ENCODE peak calls at places on chromosomes 3 and 15, in four cellular contexts. Q is upper lobe of left lung, L is fibroblast of lung, K is AG10803. Y is an unnamed sample.

GRCh38 chr3:141455603-141456327 is 31.1 kb upstream of the RASA2 start:
- DNase-seq in Q (peak; percentile 54), L (no peak), K (peak; percentile 76), Y (no peak)

GRCh38 chr15:66097151-66098018 is 156.2 kb downstream of the MEGF11 start:
- DNase-seq in Q (no peak), L (no peak), K (no peak), Y (no peak)

GRCh38 chr3:61299343-61299742 is 48.1 kb upstream of the FHIT start:
- DNase-seq in Q (no peak), L (no peak), K (no peak), Y (no peak)

GRCh38 chr15:42011074-42011473 is 9.8 kb downstream of the PLA2G4E start:
- DNase-seq in Q (no peak), L (no peak), K (no peak), Y (no peak)

GRCh38 chr3:9347887-9348286 is 15.0 kb upstream of the THUMPD3 start:
- DNase-seq in Q (no peak), L (peak; percentile 97), K (peak; percentile 92), Y (no peak)

GRCh38 chr3:40192628-40193027 is 116.9 kb upstream of the EIF1B start:
- DNase-seq in Q (no peak), L (no peak), K (no peak), Y (no peak)

GRCh38 chr3:172029425-172030128 is 9.8 kb upstream of the FNDC3B start:
- DNase-seq in Q (no peak), L (no peak), K (no peak), Y (no peak)

GRCh38 chr15:28975766-28976179 is 90.0 kb downstream of the APBA2 start:
- DNase-seq in Q (no peak), L (peak; percentile 43), K (peak; percentile 6), Y (no peak)

GRCh38 chr15:88769161-88769971 is 33.9 kb upstream of the ACAN start:
- DNase-seq in Q (peak; percentile 64), L (peak; percentile 32), K (peak; percentile 6), Y (no peak)

GRCh38 chr15:85754993-85755392 is 39.7 kb downstream of the KLHL25 start:
- DNase-seq in Q (no peak), L (no peak), K (peak; percentile 38), Y (no peak)

DNA sequence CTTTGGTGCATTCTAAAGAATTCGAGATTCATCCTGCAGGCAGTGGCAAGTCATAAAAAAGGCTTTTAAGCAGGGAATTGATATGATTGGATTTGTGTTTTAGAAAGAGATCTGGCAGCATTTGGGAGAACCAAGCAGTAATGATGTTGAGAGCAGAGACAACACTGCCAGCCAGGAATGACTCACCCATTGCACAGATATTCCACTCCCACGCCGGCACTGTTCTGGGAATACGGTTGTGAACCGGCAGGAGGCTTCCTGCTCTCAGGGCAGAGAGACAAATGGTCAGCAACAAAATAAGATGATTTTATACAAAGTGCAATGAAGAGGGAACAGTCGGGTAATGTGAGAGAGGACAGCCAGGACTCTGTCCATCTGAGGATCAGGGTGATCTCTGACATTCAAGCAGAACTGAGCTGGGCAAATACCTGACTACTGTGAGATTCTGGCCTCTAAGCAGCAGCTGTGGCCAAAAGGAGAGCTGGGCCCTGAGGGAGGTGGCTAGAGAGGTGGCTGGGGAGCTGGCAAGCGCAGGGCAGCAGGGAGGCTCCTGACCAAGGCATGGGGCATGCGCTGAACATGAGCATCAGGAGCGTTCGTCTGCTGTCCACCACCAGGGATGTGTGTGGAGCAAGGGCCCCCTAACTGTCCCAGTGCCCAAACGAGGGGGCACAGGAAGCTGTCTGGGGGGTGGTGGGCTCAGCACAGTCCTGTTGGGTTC is 56.1 kb upstream of the PLXNA1 start:
- DNase-seq in Q (peak; percentile 55), L (peak; percentile 92), K (peak; percentile 84), Y (no peak)
- TF ChIP-seq CTCF in Q (no peak), L (peak; percentile 42), K (peak; percentile 61), Y (no peak)

GRCh38 chr3:116863270-116863770 is 153.7 kb downstream of the TUSC7 start:
- DNase-seq in Q (no peak), L (no peak), K (no peak), Y (no peak)

GRCh38 chr3:116863842-116864626 is 154.5 kb downstream of the TUSC7 start:
- DNase-seq in Q (no peak), L (peak; percentile 42), K (peak; percentile 23), Y (no peak)

DNA sequence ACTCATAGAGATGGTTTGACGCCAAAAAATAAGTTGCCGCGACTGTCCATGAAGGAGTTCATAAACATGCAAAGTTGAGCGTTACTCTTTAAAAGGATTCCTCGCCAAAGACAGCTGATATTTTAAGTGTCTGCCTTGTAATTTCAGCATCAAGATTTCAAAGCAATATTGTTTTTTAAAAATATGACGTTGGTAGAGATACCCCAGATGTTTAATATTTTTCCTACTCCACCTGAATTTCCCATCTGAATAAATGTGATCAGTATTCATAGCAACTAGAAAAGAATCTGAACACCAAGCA is 155.0 kb downstream of the TUSC7 start:
- DNase-seq in Q (no peak), L (no peak), K (no peak), Y (no peak)
- TF ChIP-seq CTCF in Q (no peak), L (no peak), K (no peak), Y (no peak)

GRCh38 chr15:73345658-73346057 is 23.1 kb downstream of the HCN4 start:
- DNase-seq in Q (no peak), L (no peak), K (no peak), Y (no peak)

GRCh38 chr15:73353734-73354133 is 15.0 kb downstream of the HCN4 start:
- DNase-seq in Q (no peak), L (no peak), K (no peak), Y (no peak)

GRCh38 chr15:73346735-73347312 is 21.9 kb downstream of the HCN4 start:
- DNase-seq in Q (peak; percentile 64), L (peak; percentile 27), K (no peak), Y (peak; percentile 28)

GRCh38 chr15:73352082-73352481 is 16.7 kb downstream of the HCN4 start:
- DNase-seq in Q (no peak), L (peak; percentile 19), K (peak; percentile 27), Y (no peak)

DNA sequence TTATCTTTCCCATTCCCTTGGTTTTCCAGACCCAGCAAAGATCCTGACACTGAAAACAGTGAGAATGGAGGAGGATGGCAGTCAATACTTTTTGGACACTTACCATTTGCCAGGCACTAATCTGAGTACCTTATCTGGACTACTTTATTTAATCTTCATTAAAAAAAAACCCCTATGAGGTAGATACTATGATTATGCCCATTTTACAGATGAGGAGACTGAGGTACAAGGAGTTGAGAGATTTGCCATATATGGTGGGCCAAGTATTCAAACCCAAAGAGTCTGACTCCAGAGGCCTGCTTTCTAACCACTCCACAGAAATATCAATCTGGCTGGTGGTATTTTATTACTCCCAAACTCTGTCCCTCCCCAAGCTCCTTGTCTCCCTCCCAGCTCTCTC is 19.6 kb downstream of the HCN4 start:
- DNase-seq in Q (no peak), L (no peak), K (no peak), Y (no peak)
- TF ChIP-seq CTCF in Q (no peak), L (no peak), K (no peak), Y (no peak)

GRCh38 chr3:19901918-19902317 is 32.1 kb downstream of the EFHB start:
- DNase-seq in Q (no peak), L (no peak), K (no peak), Y (no peak)
- TF ChIP-seq CTCF in Q (no peak), L (no peak), K (no peak), Y (no peak)

DNA sequence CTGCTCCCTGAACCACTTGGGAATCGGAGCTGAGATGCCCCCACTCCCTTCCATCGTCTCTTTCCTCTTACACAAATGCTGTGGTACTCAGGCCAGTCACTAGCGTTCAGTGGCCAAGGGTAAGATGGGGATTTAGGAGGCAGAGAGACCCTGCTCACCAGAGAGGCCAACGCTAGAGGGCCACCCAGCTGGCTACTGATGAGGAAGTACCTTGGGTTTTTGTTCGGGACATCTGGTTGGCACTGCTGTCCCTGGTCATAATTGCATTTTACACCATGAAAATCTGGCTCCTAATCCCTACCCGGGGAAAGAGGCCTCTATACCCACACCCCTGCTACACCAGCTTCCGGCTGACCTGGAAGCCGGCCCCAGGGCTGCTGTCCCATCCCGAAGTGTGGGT is 7.7 kb downstream of the MAP6D1 start:
- DNase-seq in Q (no peak), L (no peak), K (no peak), Y (no peak)
- TF ChIP-seq CTCF in Q (no peak), L (no peak), K (no peak), Y (no peak)

Y was measured in activated B cell treated with CpG ODN at 0.5 μM for 24 hours.